ENCODE peak calls at places on chromosome 18, in ten cellular contexts. N is skeletal muscle cell, E is C1 segment of cervical spinal cord, C is fibroblast of lung, X is T-cell, P is A172, Q is OCI-M1, L is lower lobe of right lung, D is ACHN, O is tibial artery. V is an unnamed sample.

GRCh38 chr18:12460874-12461273 is 53.1 kb downstream of the PRELID3A start:
- DNase-seq in N (no peak), C (peak; percentile 23), Q (no peak), E (no peak), X (no peak), D (no peak), L (no peak), O (no peak), P (no peak), V (peak; percentile 66)

GRCh38 chr18:42064109-42064508 is 109.1 kb downstream of the PIK3C3 start:
- DNase-seq in O (no peak), E (no peak), P (no peak), C (no peak), L (no peak), X (no peak), N (no peak), Q (no peak), D (no peak), V (no peak)

GRCh38 chr18:12879840-12880531 is 4.1 kb downstream of the PTPN2 start:
- DNase-seq in Q (peak; percentile 76), C (no peak), P (no peak), N (no peak), L (no peak), E (no peak), X (no peak), O (no peak), D (no peak), V (peak; percentile 87)

GRCh38 chr18:58140366-58141325 is 96.6 kb downstream of the NEDD4L start:
- DNase-seq in X (no peak), D (no peak), P (no peak), C (no peak), E (no peak), N (no peak), Q (peak; percentile 28), L (no peak), O (no peak), V (no peak)

GRCh38 chr18:37282386-37283037 is 283.1 kb downstream of the CELF4 start:
- DNase-seq in D (peak; percentile 12), O (no peak), X (no peak), L (no peak), P (no peak), E (no peak), C (no peak), Q (peak; percentile 5), N (no peak), V (no peak)

GRCh38 chr18:10973579-10974260 is 175.6 kb downstream of the PIEZO2 start:
- DNase-seq in E (no peak), Q (peak; percentile 58), C (peak; percentile 49), X (no peak), L (no peak), N (no peak), D (no peak), P (peak; percentile 35), O (no peak), V (no peak)

GRCh38 chr18:48295586-48296311 is 113.4 kb downstream of the ZBTB7C start:
- DNase-seq in O (no peak), X (no peak), N (no peak), C (peak; percentile 9), E (no peak), L (no peak), P (no peak), D (no peak), Q (peak; percentile 5), V (no peak)

GRCh38 chr18:2258954-2259353 is 312.4 kb downstream of the METTL4 start:
- DNase-seq in C (no peak), L (no peak), O (no peak), D (no peak), X (no peak), E (no peak), Q (no peak), P (peak; percentile 6), N (no peak), V (no peak)

GRCh38 chr18:36130039-36130831 is 536 bp downstream of the ELP2 start:
- DNase-seq in P (no peak), X (no peak), Q (no peak), E (no peak), D (no peak), N (no peak), O (no peak), L (no peak), C (no peak), V (no peak)

GRCh38 chr18:49167084-49167483 is 216.3 kb upstream of the SMAD7 start:
- DNase-seq in L (no peak), P (no peak), O (no peak), N (no peak), X (no peak), C (no peak), E (no peak), Q (peak; percentile 47), D (no peak), V (peak; percentile 55)